ENCODE peak calls at places on chromosomes 4 and X, in four cellular contexts. O, E, H and B are unnamed samples.

GRCh38 chr4:157804169-157804543 is 368.7 kb downstream of the GASK1B start:
- DNase-seq in O (no peak), E (no peak), H (no peak), B (no peak)

GRCh38 chr4:102730968-102731533 is 29.7 kb downstream of the MANBA start:
- DNase-seq in O (no peak), E (no peak), H (peak; percentile 17), B (no peak)

GRCh38 chr4:5782829-5783476 is 72.0 kb downstream of the EVC start:
- DNase-seq in O (no peak), E (no peak), H (no peak), B (no peak)

GRCh38 chr4:64200001-64200555 is 209.2 kb downstream of the TECRL start:
- DNase-seq in O (no peak), E (no peak), H (no peak), B (no peak)

GRCh38 chr4:98890698-98891097 is 38.2 kb downstream of the EIF4E start:
- DNase-seq in O (no peak), E (no peak), H (no peak), B (no peak)

GRCh38 chrX:134313418-134313817 is 76.4 kb downstream of the CCDC160 start:
- DNase-seq in O (no peak), E (no peak), H (no peak), B (no peak)

GRCh38 chrX:81577028-81577427 is 375.1 kb downstream of the SH3BGRL start:
- DNase-seq in O (no peak), E (no peak), H (no peak), B (no peak)

GRCh38 chr4:33060873-33061542 is 2340.8 kb downstream of the PCDH7 start:
- DNase-seq in O (no peak), E (peak; percentile 24), H (no peak), B (no peak)

GRCh38 chr4:56772134-56772533 is 49.4 kb downstream of the SPINK2 start:
- DNase-seq in O (no peak), E (no peak), H (no peak), B (no peak)

GRCh38 chrX:134240209-134240608 is 3.2 kb downstream of the CCDC160 start:
- DNase-seq in O (no peak), E (no peak), H (no peak), B (no peak)

GRCh38 chr4:6641164-6641970 is 882 bp downstream of the MRFAP1 start:
- DNase-seq in O (no peak), E (peak; percentile 61), H (peak; percentile 55), B (no peak)

GRCh38 chrX:136710324-136710951 is 62.5 kb downstream of the CD40LG start:
- DNase-seq in O (no peak), E (no peak), H (no peak), B (no peak)

GRCh38 chr4:40193018-40193571 is 3.7 kb upstream of the RHOH start:
- DNase-seq in O (no peak), E (peak; percentile 51), H (no peak), B (no peak)

GRCh38 chrX:25925956-25926355 is 212.2 kb upstream of the MAGEB18 start:
- DNase-seq in O (no peak), E (no peak), H (no peak), B (no peak)

GRCh38 chrX:53768451-53769246 is 82.1 kb upstream of the HUWE1 start:
- DNase-seq in O (no peak), E (no peak), H (no peak), B (no peak)

DNA sequence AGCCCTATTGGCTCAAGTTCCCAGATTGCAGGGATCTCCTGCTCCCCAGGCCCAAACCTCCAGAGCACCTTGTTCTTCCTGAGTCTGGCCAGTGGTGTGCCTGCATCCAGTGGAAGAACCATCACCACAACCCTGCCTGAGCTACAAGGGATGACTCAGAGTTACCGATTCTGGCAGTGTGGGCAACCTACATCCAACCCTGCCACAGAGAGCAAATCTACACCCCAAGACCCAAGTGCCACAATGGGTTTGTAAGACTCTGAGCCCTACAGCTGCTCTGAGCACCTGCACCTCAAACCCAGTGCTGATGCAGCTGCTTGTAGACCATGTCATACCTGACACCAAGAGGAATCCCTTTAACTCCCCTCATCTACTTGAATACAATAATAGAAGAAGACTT is 110.0 kb downstream of the SOWAHB start:
- DNase-seq in O (no peak), E (no peak), H (no peak), B (no peak)
- TF ChIP-seq POLR2AphosphoS5 in O (no peak), E (no peak), H (no peak), B (no peak)

DNA sequence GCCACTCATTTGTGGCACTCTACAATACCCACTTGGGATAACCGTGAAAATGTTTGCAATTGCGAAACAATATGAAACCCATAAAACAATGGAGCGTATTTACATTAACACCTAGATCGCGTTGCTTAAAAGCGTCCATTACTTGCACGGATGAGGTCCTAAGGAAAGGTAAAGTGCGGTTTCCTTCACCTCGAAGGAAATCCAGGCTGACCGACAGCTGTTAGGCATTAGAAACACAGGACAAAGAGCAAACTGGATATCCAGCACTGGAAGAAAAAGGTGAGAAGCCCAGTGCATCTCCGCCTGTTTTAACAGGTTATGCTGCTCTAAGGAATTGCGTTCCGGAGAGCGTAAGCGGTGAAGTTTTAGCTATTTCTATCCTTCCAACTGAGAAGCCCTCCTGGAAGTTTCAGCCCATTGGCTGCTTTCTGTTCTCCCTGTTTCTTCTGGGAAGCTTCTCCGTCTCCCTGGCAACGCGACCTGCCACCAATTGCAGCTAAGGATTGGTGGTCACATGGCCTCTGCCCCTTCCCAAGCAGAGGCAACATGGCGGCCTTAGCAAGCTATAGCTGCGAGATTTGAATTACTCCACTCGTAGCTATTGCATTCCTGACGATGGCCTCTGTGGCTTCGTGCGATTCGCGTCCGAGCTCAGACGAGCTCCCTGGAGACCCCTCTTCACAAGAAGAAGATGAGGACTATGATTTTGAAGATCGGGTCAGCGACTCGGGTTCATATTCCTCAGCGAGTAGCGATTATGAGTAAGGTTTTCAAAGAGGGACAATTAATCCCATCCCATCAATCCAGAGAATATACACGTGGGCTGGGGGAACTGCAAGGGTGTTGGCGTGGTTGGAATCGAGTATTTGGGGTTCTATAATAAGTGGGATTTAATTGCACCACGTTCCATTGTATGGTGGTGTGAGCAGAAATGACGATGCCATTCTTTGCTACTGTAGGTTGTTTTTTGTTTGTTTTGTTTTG is at the start of gene INTU:
- DNase-seq in O (peak; percentile 98), E (peak; percentile 92), H (peak; percentile 93), B (no peak)
- TF ChIP-seq POLR2AphosphoS5 in O (peak; percentile 72), E (peak; percentile 11), H (peak; percentile 50), B (no peak)

DNA sequence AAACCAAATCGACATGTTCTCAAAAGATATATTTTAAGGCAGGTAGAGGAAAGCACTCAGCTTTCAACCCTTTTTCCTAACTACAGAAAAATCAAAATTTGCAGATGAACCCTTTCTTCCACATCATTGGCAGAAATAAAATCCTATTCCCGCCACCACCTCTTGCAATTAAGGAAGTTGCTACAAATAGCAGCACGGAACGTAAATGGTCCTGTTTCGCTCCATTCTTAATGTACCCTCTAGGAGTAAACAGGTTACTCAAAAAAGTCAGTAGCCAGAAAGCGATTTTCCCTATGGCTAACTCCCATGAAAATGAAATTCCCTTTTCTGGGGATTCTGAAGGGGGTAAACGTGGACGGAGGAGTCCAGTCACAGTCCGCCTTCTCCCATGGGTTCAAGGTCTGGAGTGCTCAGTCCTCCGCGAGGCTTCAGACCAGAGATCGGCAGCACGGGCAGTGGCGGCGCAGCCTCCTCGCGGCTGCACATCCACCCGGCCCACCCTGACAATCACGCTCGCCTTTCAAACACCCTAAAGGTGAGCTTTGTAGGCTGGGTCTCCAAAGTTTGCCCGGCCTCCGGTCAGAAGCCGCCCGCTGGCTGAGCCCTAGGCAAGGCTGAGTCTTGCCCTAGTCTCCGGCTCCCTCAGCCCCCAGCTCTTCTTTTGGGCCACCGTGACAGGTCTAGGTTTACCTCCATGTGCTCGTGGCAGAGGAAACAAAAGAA is 1.8 kb downstream of the ATP11C start:
- DNase-seq in O (no peak), E (peak; percentile 24), H (peak; percentile 28), B (no peak)
- TF ChIP-seq POLR2AphosphoS5 in O (no peak), E (no peak), H (no peak), B (no peak)

GRCh38 chrX:154476821-154477220 is 2.3 kb downstream of the LAGE3 start:
- DNase-seq in O (no peak), E (no peak), H (no peak), B (no peak)

GRCh38 chrX:154477891-154478477 is 1.1 kb downstream of the LAGE3 start:
- DNase-seq in O (no peak), E (no peak), H (no peak), B (no peak)

GRCh38 chrX:154481911-154482601 is 3.0 kb upstream of the LAGE3 start:
- DNase-seq in O (no peak), E (no peak), H (no peak), B (no peak)

GRCh38 chrX:154481195-154481594 is 2.1 kb upstream of the LAGE3 start:
- DNase-seq in O (no peak), E (no peak), H (no peak), B (no peak)

GRCh38 chrX:154478728-154479622 is at the start of gene LAGE3:
- DNase-seq in O (peak; percentile 97), E (peak; percentile 96), H (peak; percentile 95), B (peak; percentile 85)
- TF ChIP-seq POLR2AphosphoS5 in O (peak; percentile 77), E (peak; percentile 62), H (no peak), B (no peak)